ENCODE peak calls at places on chromosomes 13 and 19, in six cellular contexts. E is OCI-LY7, K is neural progenitor cell, D is gastrocnemius medialis, Q is hepatocyte, C is foreskin keratinocyte. Y is an unnamed sample.
A peak's percentile ranks its signal among the peaks of the same experiment; 100 is the strongest.

GRCh38 chr13:36088001-36088400 is 43.2 kb downstream of the DCLK1 start:
- DNase-seq in Q (no peak), K (no peak), C (peak; percentile 27), E (no peak), D (no peak), Y (no peak)

GRCh38 chr13:33999830-34000605 is 182.1 kb downstream of the RFC3 start:
- DNase-seq in D (no peak), C (no peak), K (no peak), Q (no peak), E (no peak), Y (no peak)

GRCh38 chr13:44274838-44275237 is 98.8 kb upstream of the SERP2 start:
- DNase-seq in C (no peak), E (peak; percentile 36), Q (peak; percentile 62), D (no peak), K (no peak), Y (no peak)

GRCh38 chr19:23312515-23312914 is 62.3 kb upstream of the ZNF724 start:
- DNase-seq in C (peak; percentile 96), K (no peak), E (no peak), Q (no peak), D (no peak), Y (no peak)

GRCh38 chr19:40611096-40611495 is 9.9 kb downstream of the LTBP4 start:
- DNase-seq in C (peak; percentile 69), D (no peak), E (no peak), Q (no peak), K (no peak), Y (no peak)

GRCh38 chr13:50576156-50576555 is 267.3 kb downstream of the DLEU7 start:
- DNase-seq in Q (no peak), K (no peak), E (no peak), D (no peak), C (no peak), Y (no peak)

GRCh38 chr13:66219493-66219892 is 1010.6 kb downstream of the PCDH9 start:
- DNase-seq in C (no peak), E (no peak), Q (no peak), D (no peak), K (peak; percentile 76), Y (no peak)

GRCh38 chr19:50258918-50259372 is 55.5 kb downstream of the MYH14 start:
- DNase-seq in K (peak; percentile 57), D (no peak), Q (peak; percentile 41), C (no peak), E (peak; percentile 6), Y (no peak)

GRCh38 chr13:61695147-61695546 is 279.5 kb upstream of the PCDH20 start:
- DNase-seq in D (no peak), K (no peak), C (peak; percentile 74), E (no peak), Q (no peak), Y (no peak)

GRCh38 chr13:113105032-113105993 is at the start of gene F7:
- DNase-seq in D (no peak), Q (peak; percentile 88), K (no peak), E (no peak), C (peak; percentile 12), Y (no peak)

GRCh38 chr13:33087790-33088189 is 71.6 kb downstream of the KL start:
- DNase-seq in E (no peak), Q (no peak), K (no peak), C (peak; percentile 25), D (no peak), Y (no peak)

GRCh38 chr19:50264483-50265186 is 61.2 kb downstream of the MYH14 start:
- DNase-seq in Q (no peak), C (no peak), D (no peak), K (no peak), E (no peak), Y (no peak)

GRCh38 chr19:38046254-38047047 is 139.4 kb downstream of the SIPA1L3 start:
- DNase-seq in Q (no peak), D (no peak), C (no peak), E (peak; percentile 86), K (no peak), Y (no peak)

GRCh38 chr19:37896142-37896541 is 10.3 kb downstream of the WDR87 start:
- DNase-seq in E (no peak), K (no peak), D (no peak), C (no peak), Q (no peak), Y (no peak)

GRCh38 chr13:27960362-27961226 is 8.5 kb downstream of the CDX2 start:
- DNase-seq in E (no peak), Q (peak; percentile 88), D (no peak), K (peak; percentile 89), C (no peak), Y (no peak)

GRCh38 chr13:113856716-113857065 is 7.2 kb downstream of the GAS6 start:
- DNase-seq in K (no peak), C (no peak), E (no peak), Q (no peak), D (no peak), Y (no peak)

GRCh38 chr13:50387124-50387581 is 371.9 kb downstream of the KCNRG start:
- DNase-seq in K (peak; percentile 75), D (peak; percentile 76), E (peak; percentile 75), C (no peak), Q (peak; percentile 69), Y (no peak)

GRCh38 chr19:30318936-30319335 is 53.2 kb upstream of the ZNF536 start:
- DNase-seq in C (no peak), K (no peak), D (no peak), Q (no peak), E (no peak), Y (no peak)

GRCh38 chr13:98664047-98664446 is 87.1 kb upstream of the STK24 start:
- DNase-seq in C (peak; percentile 74), D (no peak), E (no peak), K (no peak), Q (no peak), Y (no peak)

GRCh38 chr19:40598121-40598917 is 2.9 kb upstream of the LTBP4 start:
- DNase-seq in D (peak; percentile 61), E (peak; percentile 80), K (peak; percentile 96), Q (peak; percentile 92), C (peak; percentile 70), Y (peak; percentile 69)

GRCh38 chr19:2255112-2255845 is 938 bp downstream of the JSRP1 start:
- DNase-seq in Q (no peak), D (peak; percentile 73), C (no peak), E (no peak), K (no peak), Y (no peak)

GRCh38 chr13:24147570-24147963 is 13.0 kb upstream of the SPATA13 start:
- DNase-seq in D (no peak), Q (peak; percentile 18), K (no peak), C (no peak), E (no peak), Y (no peak)

GRCh38 chr13:40127925-40128324 is 472.5 kb downstream of the COG6 start:
- DNase-seq in C (no peak), Q (no peak), D (no peak), K (no peak), E (no peak), Y (no peak)
- H3K4me1 ChIP-seq in C (peaks cover 8% of the 10 kb centered on the region), Q (no peaks in the 10 kb centered on the region), D (peaks cover 14% of the 10 kb centered on the region), K (peaks cover 5% of the 10 kb centered on the region), E (peaks cover 70% of the 10 kb centered on the region), Y (peaks cover 7% of the 10 kb centered on the region)

GRCh38 chr19:46979103-46979769 is 40.4 kb upstream of the NPAS1 start:
- DNase-seq in E (no peak), D (peak; percentile 71), Q (no peak), C (no peak), K (no peak), Y (no peak)
- TF ChIP-seq CTCF in E (no peak), D (no peak), Q (no peak), C (no peak), K (no peak), Y (no peak)

GRCh38 chr19:8566855-8567254 is 10.4 kb downstream of the MYO1F start:
- DNase-seq in D (no peak), E (no peak), K (no peak), Q (no peak), C (no peak), Y (no peak)
- H3K4me1 ChIP-seq in D (no peaks in the 10 kb centered on the region), E (no peaks in the 10 kb centered on the region), K (no peaks in the 10 kb centered on the region), Q (no peaks in the 10 kb centered on the region), C (no peaks in the 10 kb centered on the region), Y (peaks cover 8% of the 10 kb centered on the region)

DNA sequence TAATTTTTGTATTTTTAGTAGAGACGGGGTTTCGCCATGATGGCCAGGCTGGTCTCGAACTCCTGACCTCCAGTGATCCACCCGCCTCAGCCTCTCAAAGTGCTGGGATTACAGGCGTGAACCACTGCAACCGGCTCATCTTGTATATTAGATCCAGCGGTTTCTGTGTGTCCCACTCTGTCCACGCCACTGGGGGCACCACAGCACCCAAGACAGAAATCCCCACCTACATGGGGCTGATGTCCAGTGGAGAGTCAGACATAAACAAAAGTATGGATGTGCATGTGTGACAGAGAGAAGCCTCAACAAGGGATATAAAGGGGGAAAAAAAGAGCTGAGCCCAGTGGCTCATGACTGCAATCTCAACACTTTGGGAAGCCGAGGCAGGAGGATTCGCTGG is 65.8 kb upstream of the ADGRE5 start:
- DNase-seq in D (no peak), E (no peak), Q (no peak), C (no peak), K (no peak), Y (no peak)
- TF ChIP-seq CTCF in D (no peak), E (no peak), Q (no peak), C (peak; percentile 2), K (no peak), Y (no peak)

DNA sequence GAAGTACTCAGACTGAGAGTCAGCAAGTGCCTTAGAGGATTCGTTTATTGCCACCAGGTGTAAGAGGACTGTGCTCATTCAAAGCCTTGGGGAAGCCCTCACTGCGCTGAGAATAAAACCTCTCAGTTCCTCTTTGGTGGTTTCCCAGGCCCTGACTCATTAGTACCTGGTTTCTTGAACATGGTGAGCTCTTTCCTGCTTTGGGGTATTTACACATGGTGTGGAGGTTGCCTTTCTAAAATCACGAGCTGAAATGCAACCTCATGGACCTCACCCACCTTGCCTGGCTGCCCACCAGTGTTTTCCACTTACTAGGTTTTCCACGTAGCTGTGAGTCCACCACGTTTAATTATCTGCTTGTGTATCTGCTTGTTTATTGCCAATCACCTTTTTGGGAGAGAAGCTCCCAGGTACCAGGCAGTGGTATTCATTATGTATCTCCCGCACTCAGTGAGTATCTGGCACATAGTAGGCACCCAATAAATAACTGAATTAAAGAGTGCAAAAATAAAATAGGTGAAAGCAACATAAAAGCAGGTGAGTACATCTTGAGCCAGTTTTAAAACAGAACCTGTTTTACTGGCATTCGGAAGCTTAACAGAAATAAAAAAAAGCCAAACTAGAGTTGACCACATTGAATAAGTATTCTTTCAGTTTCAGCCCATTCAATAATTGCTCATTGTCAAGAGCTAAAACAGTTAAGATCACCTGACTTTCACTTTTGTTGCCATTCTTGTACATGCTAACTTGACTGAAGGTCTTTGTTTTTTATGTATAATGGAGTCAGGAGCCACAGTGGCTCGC is 533.0 kb downstream of the MYO16 start:
- DNase-seq in E (peak; percentile 89), Q (no peak), D (no peak), K (no peak), C (peak; percentile 95), Y (no peak)
- H3K4me1 ChIP-seq in E (peaks cover 68% of the 10 kb centered on the region), Q (no peaks in the 10 kb centered on the region), D (peaks cover 3% of the 10 kb centered on the region), K (peaks cover 15% of the 10 kb centered on the region), C (peaks cover 29% of the 10 kb centered on the region), Y (no peaks in the 10 kb centered on the region)

Y was measured in thoracic aorta.